ENCODE peak calls at places on chromosome 12, in five cellular contexts. Y, W, H, U and Q are unnamed samples.

GRCh38 chr12:66272650-66273049 is 29.6 kb upstream of the HELB start:
- DNase-seq in Y (no peak), W (no peak), H (no peak), U (no peak), Q (no peak)

GRCh38 chr12:54383041-54383609 is 1.4 kb downstream of the ZNF385A start:
- DNase-seq in Y (no peak), W (no peak), H (no peak), U (no peak), Q (no peak)

GRCh38 chr12:67804168-67804567 is 155.6 kb downstream of the DYRK2 start:
- DNase-seq in Y (no peak), W (no peak), H (peak; percentile 46), U (no peak), Q (peak; percentile 91)

GRCh38 chr12:113222730-113223531 is 1.7 kb downstream of the TPCN1 start:
- DNase-seq in Y (no peak), W (peak; percentile 84), H (peak; percentile 33), U (no peak), Q (peak; percentile 50)

GRCh38 chr12:80756875-80757274 is 40.2 kb downstream of the MYF5 start:
- DNase-seq in Y (no peak), W (no peak), H (no peak), U (no peak), Q (no peak)

GRCh38 chr12:60693019-60693626 is 1097.3 kb downstream of the SLC16A7 start:
- DNase-seq in Y (no peak), W (no peak), H (no peak), U (no peak), Q (no peak)

GRCh38 chr12:105427883-105428282 is 97.4 kb downstream of the C12orf75 start:
- DNase-seq in Y (no peak), W (no peak), H (no peak), U (no peak), Q (no peak)

GRCh38 chr12:101792046-101792931 is 38.5 kb downstream of the GNPTAB start:
- DNase-seq in Y (no peak), W (no peak), H (no peak), U (no peak), Q (no peak)

GRCh38 chr12:15532364-15532977 is 210.2 kb downstream of the PTPRO start:
- DNase-seq in Y (no peak), W (peak; percentile 53), H (peak; percentile 61), U (peak; percentile 59), Q (peak; percentile 20)

GRCh38 chr12:132222096-132222807 is 78.0 kb downstream of the NOC4L start:
- DNase-seq in Y (no peak), W (no peak), H (peak; percentile 68), U (no peak), Q (peak; percentile 78)

GRCh38 chr12:3041558-3042164 is 35.5 kb upstream of the TSPAN9 start:
- DNase-seq in Y (peak; percentile 75), W (peak; percentile 68), H (peak; percentile 75), U (peak; percentile 85), Q (peak; percentile 71)